ENCODE peak calls at places on chromosomes 3 and 15, in four cellular contexts. N is breast epithelium, T is upper lobe of right lung, B is adrenal gland. Q is an unnamed sample. For H3K36me3 and H3K9me3, the result is how much of the 10 kb centered on the place peaks cover.

GRCh38 chr3:14645453-14645852 is 6.1 kb upstream of the CCDC174 start:
- DNase-seq in N (no peak), T (no peak), B (no peak), Q (no peak)

GRCh38 chr3:41893977-41894376 is 67.9 kb downstream of the ULK4 start:
- DNase-seq in N (no peak), T (no peak), B (peak), Q (no peak)

GRCh38 chr15:61141497-61142125 is 87.5 kb downstream of the RORA start:
- DNase-seq in N (no peak), T (no peak), B (no peak), Q (no peak)

GRCh38 chr3:147881933-147882332 is 472.8 kb downstream of the ZIC1 start:
- DNase-seq in N (no peak), T (no peak), B (no peak), Q (no peak)

GRCh38 chr15:72727154-72727553 is 41.1 kb downstream of the BBS4 start:
- DNase-seq in N (no peak), T (no peak), B (no peak), Q (no peak)

GRCh38 chr3:186497608-186498007 is 46.6 kb downstream of the CRYGS start:
- DNase-seq in N (no peak), T (no peak), B (no peak), Q (no peak)

GRCh38 chr3:142359367-142359766 is 88.5 kb downstream of the XRN1 start:
- DNase-seq in N (no peak), T (no peak), B (no peak), Q (no peak)

GRCh38 chr15:36347272-36347864 is 232.1 kb upstream of the CDIN1 start:
- DNase-seq in N (no peak), T (no peak), B (no peak), Q (no peak)

GRCh38 chr3:42830437-42831320 is 21.4 kb downstream of the ACKR2 start:
- DNase-seq in N (no peak), T (no peak), B (no peak), Q (no peak)

GRCh38 chr3:172159376-172159775 is 120.0 kb downstream of the FNDC3B start:
- DNase-seq in N (no peak), T (no peak), B (no peak), Q (no peak)

GRCh38 chr3:125062904-125063618 is 7.3 kb upstream of the HEG1 start:
- DNase-seq in N (peak), T (peak), B (peak), Q (no peak)

GRCh38 chr3:181510500-181510899 is 201.2 kb upstream of the SOX2 start:
- DNase-seq in N (no peak), T (no peak), B (no peak), Q (no peak)

GRCh38 chr3:197302696-197303341 is 4.4 kb upstream of the DLG1 start:
- DNase-seq in N (no peak), T (no peak), B (no peak), Q (no peak)

GRCh38 chr3:194325424-194326165 is 25.5 kb downstream of the CPN2 start:
- DNase-seq in N (no peak), T (no peak), B (no peak), Q (no peak)

GRCh38 chr3:194003128-194004057 is 132.6 kb upstream of the HES1 start:
- DNase-seq in N (peak), T (peak), B (peak), Q (peak)

GRCh38 chr15:77907824-77908751 is 169.4 kb downstream of the TBC1D2B start:
- DNase-seq in N (no peak), T (peak), B (peak), Q (no peak)

GRCh38 chr15:28912422-28912821 is 26.6 kb downstream of the APBA2 start:
- DNase-seq in N (peak), T (peak), B (no peak), Q (peak)

GRCh38 chr15:55358471-55358870 is 39.4 kb downstream of the PIGB start:
- DNase-seq in N (no peak), T (no peak), B (no peak), Q (no peak)

GRCh38 chr3:160904691-160905090 is 148.7 kb downstream of the PPM1L start:
- DNase-seq in N (no peak), T (no peak), B (no peak), Q (no peak)

GRCh38 chr15:100767002-100767825 is 112.4 kb upstream of the ALDH1A3 start:
- DNase-seq in N (peak), T (peak), B (no peak), Q (no peak)

GRCh38 chr3:183488343-183488742 is 59.9 kb upstream of the MCF2L2 start:
- DNase-seq in N (no peak), T (no peak), B (peak), Q (no peak)
- H3K36me3 ChIP-seq in N (under half), T (under half), B (under half), Q (under half)

DNA sequence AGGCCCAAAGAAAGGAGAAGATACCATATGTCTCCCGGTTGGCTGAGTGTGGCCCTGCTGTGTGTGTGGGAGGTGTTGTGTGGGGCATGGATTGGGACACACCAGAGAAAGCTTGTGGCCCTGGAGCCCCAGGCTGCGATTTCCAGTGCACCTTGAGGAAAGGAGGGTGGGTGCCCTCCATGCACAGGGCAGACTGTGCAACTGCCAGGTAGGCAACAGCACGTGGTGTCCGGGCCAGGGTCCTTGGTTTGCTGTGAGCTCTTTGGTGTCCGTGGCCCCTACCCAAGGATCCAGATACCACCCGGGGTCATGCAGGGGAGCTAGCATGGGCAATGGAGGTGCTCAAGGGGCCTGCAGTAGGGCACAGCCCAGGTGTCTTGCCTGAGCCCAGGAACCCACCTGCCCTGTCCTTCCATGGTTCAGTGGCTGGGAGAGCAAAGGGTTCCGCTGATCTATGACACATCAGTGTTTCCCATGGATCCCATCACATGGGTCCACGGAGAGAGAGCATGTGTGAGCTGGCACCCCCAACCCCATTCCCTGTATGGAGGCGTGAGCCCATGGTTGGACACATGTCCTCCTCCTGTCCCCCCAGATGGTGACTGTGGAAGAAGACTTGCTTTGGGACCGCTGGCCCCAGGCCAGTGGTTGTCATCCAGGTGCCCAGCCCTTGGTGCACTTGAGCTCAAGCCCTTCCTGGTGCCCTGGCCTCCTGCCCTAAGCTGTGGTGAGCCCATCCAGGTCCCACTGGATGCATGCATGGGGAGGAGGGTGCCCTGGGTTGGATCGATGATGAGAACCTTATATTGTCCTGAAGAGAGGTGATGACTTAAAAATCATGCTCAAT is 223.4 kb downstream of the SNRPN start:
- DNase-seq in N (peak), T (peak), B (peak), Q (peak)
- H3K9me3 ChIP-seq in N (half or more), T (under half), B (under half), Q (under half)

GRCh38 chr3:179766416-179767133 is 113.7 kb downstream of the USP13 start:
- DNase-seq in N (no peak), T (no peak), B (no peak), Q (no peak)
- H3K36me3 ChIP-seq in N (under half), T (under half), B (under half), Q (half or more)

GRCh38 chr3:7577513-7577912 is 716.6 kb downstream of the GRM7 start:
- DNase-seq in N (no peak), T (no peak), B (no peak), Q (no peak)

GRCh38 chr3:7576506-7576905 is 715.6 kb downstream of the GRM7 start:
- DNase-seq in N (no peak), T (no peak), B (no peak), Q (no peak)

GRCh38 chr3:7573330-7573729 is 712.4 kb downstream of the GRM7 start:
- DNase-seq in N (no peak), T (no peak), B (no peak), Q (no peak)

GRCh38 chr3:7568526-7569184 is 707.7 kb downstream of the GRM7 start:
- DNase-seq in N (no peak), T (no peak), B (no peak), Q (no peak)

GRCh38 chr3:7574435-7574834 is 713.5 kb downstream of the GRM7 start:
- DNase-seq in N (no peak), T (no peak), B (no peak), Q (no peak)
- H3K9me3 ChIP-seq in N (under half), T (under half), B (under half), Q (under half)

GRCh38 chr15:80585544-80586018 is 109.5 kb upstream of the ABHD17C start:
- DNase-seq in N (no peak), T (no peak), B (no peak), Q (no peak)
- H3K36me3 ChIP-seq in N (under half), T (under half), B (under half), Q (under half)

GRCh38 chr3:45029661-45030060 is 3.6 kb downstream of the CLEC3B start:
- DNase-seq in N (no peak), T (no peak), B (no peak), Q (no peak)
- H3K9me3 ChIP-seq in N (under half), T (under half), B (under half), Q (under half)